ENCODE peak calls at places on chromosomes 1 and 21, in six cellular contexts. H is activated naive CD4-positive, alpha-beta T cell; S is H54; A is pancreas; F is CD4-positive, CD25-positive, alpha-beta regulatory T cell; K is HS-5. Y is an unnamed sample.
A peak's percentile ranks its signal among the peaks of the same experiment; 100 is the strongest.

GRCh38 chr1:147337040-147337439 is 94.6 kb downstream of the CHD1L start:
- DNase-seq in K (no peak), S (no peak), H (no peak), A (no peak), F (no peak), Y (no peak)

GRCh38 chr1:78275456-78275855 is 215.3 kb upstream of the PTGFR start:
- DNase-seq in A (no peak), K (no peak), H (no peak), S (no peak), F (no peak), Y (no peak)

GRCh38 chr1:231690072-231690471 is 63.5 kb downstream of the DISC1 start:
- DNase-seq in K (no peak), F (no peak), H (no peak), A (no peak), S (no peak), Y (no peak)

GRCh38 chr21:45830720-45831366 is 150.7 kb upstream of the COL6A1 start:
- DNase-seq in F (no peak), S (no peak), K (no peak), A (no peak), H (no peak), Y (no peak)

GRCh38 chr1:64920936-64921589 is 45.3 kb downstream of the JAK1 start:
- DNase-seq in A (no peak), H (no peak), S (no peak), F (no peak), K (peak; percentile 83), Y (no peak)

GRCh38 chr21:44496196-44496899 is 41.0 kb downstream of the LRRC3 start:
- DNase-seq in F (no peak), H (no peak), K (no peak), S (no peak), A (no peak), Y (no peak)

GRCh38 chr1:62299426-62300200 is 19.6 kb downstream of the KANK4 start:
- DNase-seq in H (no peak), S (no peak), A (peak; percentile 82), K (no peak), F (no peak), Y (no peak)

GRCh38 chr21:34983680-34984086 is 65.4 kb downstream of the RUNX1 start:
- DNase-seq in A (no peak), K (no peak), F (no peak), S (peak; percentile 25), H (no peak), Y (no peak)

GRCh38 chr1:7477593-7477992 is 293.5 kb upstream of the VAMP3 start:
- DNase-seq in A (no peak), F (no peak), K (no peak), H (no peak), S (no peak), Y (peak; percentile 68)

GRCh38 chr1:198910816-198911215 is 272.0 kb downstream of the PTPRC start:
- DNase-seq in F (no peak), H (no peak), A (no peak), S (no peak), K (no peak), Y (no peak)

GRCh38 chr1:33247537-33247936 is 8.8 kb upstream of the ZNF362 start:
- DNase-seq in A (no peak), H (no peak), F (no peak), K (no peak), S (no peak), Y (no peak)

GRCh38 chr1:94741956-94742355 is 78.2 kb upstream of the SLC44A3 start:
- DNase-seq in K (no peak), S (no peak), F (no peak), H (no peak), A (no peak), Y (no peak)

GRCh38 chr1:81374481-81374880 is 426.3 kb upstream of the ADGRL2 start:
- DNase-seq in A (no peak), H (no peak), F (no peak), K (no peak), S (no peak), Y (no peak)

GRCh38 chr1:172781513-172782140 is 122.7 kb downstream of the FASLG start:
- DNase-seq in K (no peak), S (no peak), F (no peak), H (no peak), A (no peak), Y (no peak)

GRCh38 chr1:178310685-178311105 is 186.1 kb downstream of the CLEC20A start:
- DNase-seq in S (peak; percentile 15), A (no peak), F (no peak), K (peak; percentile 47), H (no peak), Y (no peak)

GRCh38 chr1:93878501-93878888 is 511 bp downstream of the DNTTIP2 start:
- DNase-seq in S (peak; percentile 19), F (peak; percentile 49), K (no peak), H (peak; percentile 24), A (peak; percentile 38), Y (peak; percentile 89)

GRCh38 chr1:9882296-9882944 is 27.6 kb downstream of the CTNNBIP1 start:
- DNase-seq in H (no peak), S (no peak), F (no peak), A (no peak), K (no peak), Y (peak; percentile 34)

GRCh38 chr1:42674214-42674613 is 8.0 kb upstream of the YBX1 start:
- DNase-seq in S (no peak), F (no peak), K (no peak), H (no peak), A (no peak), Y (no peak)

GRCh38 chr1:163571950-163572349 is 250.2 kb downstream of the NUF2 start:
- DNase-seq in F (no peak), S (no peak), A (no peak), H (no peak), K (no peak), Y (no peak)

GRCh38 chr1:87888456-87888855 is 559.8 kb downstream of the LMO4 start:
- DNase-seq in A (no peak), S (no peak), F (no peak), H (no peak), K (no peak), Y (no peak)

GRCh38 chr1:26279598-26280332 is at the start of gene SH3BGRL3:
- DNase-seq in A (peak; percentile 88), H (peak; percentile 56), S (peak; percentile 30), F (peak; percentile 82), K (no peak), Y (peak; percentile 89)

GRCh38 chr1:205793959-205794730 is 18.9 kb downstream of the SLC41A1 start:
- DNase-seq in F (no peak), S (no peak), A (no peak), H (no peak), K (no peak), Y (no peak)

GRCh38 chr1:231460614-231461013 is 38.5 kb upstream of the EGLN1 start:
- DNase-seq in S (no peak), H (no peak), F (peak; percentile 16), A (no peak), K (no peak), Y (no peak)

GRCh38 chr1:153609585-153609907 is 3.4 kb downstream of the S100A16 start:
- DNase-seq in H (no peak), F (no peak), A (no peak), K (no peak), S (no peak), Y (no peak)

GRCh38 chr1:228487336-228488106 is at the start of gene RNF187:
- DNase-seq in H (peak; percentile 53), F (peak; percentile 76), K (no peak), S (peak; percentile 88), A (peak; percentile 86), Y (peak; percentile 98)

GRCh38 chr1:169163059-169163458 is 56.6 kb downstream of the ATP1B1 start:
- DNase-seq in A (no peak), S (peak; percentile 15), K (no peak), H (no peak), F (no peak), Y (no peak)

GRCh38 chr1:177172331-177172730 is 1.6 kb downstream of the BRINP2 start:
- DNase-seq in F (no peak), S (no peak), H (no peak), K (no peak), A (no peak), Y (no peak)

GRCh38 chr1:36150296-36151132 is 1.2 kb upstream of the TRAPPC3 start:
- DNase-seq in F (peak; percentile 63), K (peak; percentile 76), A (peak; percentile 94), H (peak; percentile 33), S (peak; percentile 89), Y (peak; percentile 96)

Y was measured in left lung.